ENCODE peak calls at places on chromosomes 12 and 14, in eight cellular contexts. One of them, this sample, is unnamed.

GRCh38 chr12:111589601-111590000 is 9.5 kb downstream of the ATXN2 start:
- DNase-seq in activated naive CD8-positive, alpha-beta T cell treated with anti-CD3 and anti-CD28 coated beads for 36 hours: no peak
- DNase-seq in effector CD8-positive, alpha-beta T cell: no peak
- DNase-seq in mesothelial cell of epicardium: no peak
- DNase-seq in NCI-H345: no peak
- DNase-seq in posterior cingulate gyrus: no peak
- DNase-seq in stimulated activated CD8-positive, alpha-beta memory T cell treated with anti-CD3 and anti-CD28 coated beads, Interleukin-15, amount 100 ng/mL, for 24 hours: no peak
- DNase-seq in SK-N-SH: no peak
- DNase-seq in this sample: no peak

GRCh38 chr12:8827551-8828347 is 5.3 kb downstream of the A2ML1 start:
- DNase-seq in activated naive CD8-positive, alpha-beta T cell treated with anti-CD3 and anti-CD28 coated beads for 36 hours: no peak
- DNase-seq in effector CD8-positive, alpha-beta T cell: no peak
- DNase-seq in mesothelial cell of epicardium: no peak
- DNase-seq in NCI-H345: no peak
- DNase-seq in posterior cingulate gyrus: no peak
- DNase-seq in stimulated activated CD8-positive, alpha-beta memory T cell treated with anti-CD3 and anti-CD28 coated beads, Interleukin-15, amount 100 ng/mL, for 24 hours: no peak
- DNase-seq in SK-N-SH: no peak
- DNase-seq in this sample: no peak

GRCh38 chr12:6104027-6104426 is 20.4 kb downstream of the VWF start:
- DNase-seq in activated naive CD8-positive, alpha-beta T cell treated with anti-CD3 and anti-CD28 coated beads for 36 hours: no peak
- DNase-seq in effector CD8-positive, alpha-beta T cell: no peak
- DNase-seq in mesothelial cell of epicardium: no peak
- DNase-seq in NCI-H345: no peak
- DNase-seq in posterior cingulate gyrus: no peak
- DNase-seq in stimulated activated CD8-positive, alpha-beta memory T cell treated with anti-CD3 and anti-CD28 coated beads, Interleukin-15, amount 100 ng/mL, for 24 hours: no peak
- DNase-seq in SK-N-SH: no peak
- DNase-seq in this sample: no peak

GRCh38 chr14:95998656-95999055 is 40.5 kb upstream of the C14orf132 start:
- DNase-seq in activated naive CD8-positive, alpha-beta T cell treated with anti-CD3 and anti-CD28 coated beads for 36 hours: no peak
- DNase-seq in effector CD8-positive, alpha-beta T cell: no peak
- DNase-seq in mesothelial cell of epicardium: no peak
- DNase-seq in NCI-H345: peak
- DNase-seq in posterior cingulate gyrus: no peak
- DNase-seq in stimulated activated CD8-positive, alpha-beta memory T cell treated with anti-CD3 and anti-CD28 coated beads, Interleukin-15, amount 100 ng/mL, for 24 hours: no peak
- DNase-seq in SK-N-SH: peak
- DNase-seq in this sample: no peak

GRCh38 chr14:51652168-51653095 is 722 bp downstream of the FRMD6 start:
- DNase-seq in activated naive CD8-positive, alpha-beta T cell treated with anti-CD3 and anti-CD28 coated beads for 36 hours: peak
- DNase-seq in effector CD8-positive, alpha-beta T cell: peak
- DNase-seq in mesothelial cell of epicardium: peak
- DNase-seq in NCI-H345: peak
- DNase-seq in posterior cingulate gyrus: peak
- DNase-seq in stimulated activated CD8-positive, alpha-beta memory T cell treated with anti-CD3 and anti-CD28 coated beads, Interleukin-15, amount 100 ng/mL, for 24 hours: peak
- DNase-seq in SK-N-SH: peak
- DNase-seq in this sample: no peak

GRCh38 chr12:75341873-75342272 is 7.4 kb downstream of the GLIPR1L1 start:
- DNase-seq in activated naive CD8-positive, alpha-beta T cell treated with anti-CD3 and anti-CD28 coated beads for 36 hours: no peak
- DNase-seq in effector CD8-positive, alpha-beta T cell: no peak
- DNase-seq in mesothelial cell of epicardium: no peak
- DNase-seq in NCI-H345: no peak
- DNase-seq in posterior cingulate gyrus: no peak
- DNase-seq in stimulated activated CD8-positive, alpha-beta memory T cell treated with anti-CD3 and anti-CD28 coated beads, Interleukin-15, amount 100 ng/mL, for 24 hours: no peak
- DNase-seq in SK-N-SH: no peak
- DNase-seq in this sample: no peak

GRCh38 chr14:68146812-68147211 is 327.2 kb downstream of the RAD51B start:
- DNase-seq in activated naive CD8-positive, alpha-beta T cell treated with anti-CD3 and anti-CD28 coated beads for 36 hours: no peak
- DNase-seq in effector CD8-positive, alpha-beta T cell: no peak
- DNase-seq in mesothelial cell of epicardium: no peak
- DNase-seq in NCI-H345: no peak
- DNase-seq in posterior cingulate gyrus: no peak
- DNase-seq in stimulated activated CD8-positive, alpha-beta memory T cell treated with anti-CD3 and anti-CD28 coated beads, Interleukin-15, amount 100 ng/mL, for 24 hours: no peak
- DNase-seq in SK-N-SH: no peak
- DNase-seq in this sample: no peak

GRCh38 chr14:77641534-77642341 is 25.3 kb upstream of the SPTLC2 start:
- DNase-seq in activated naive CD8-positive, alpha-beta T cell treated with anti-CD3 and anti-CD28 coated beads for 36 hours: peak
- DNase-seq in effector CD8-positive, alpha-beta T cell: peak
- DNase-seq in mesothelial cell of epicardium: no peak
- DNase-seq in NCI-H345: no peak
- DNase-seq in posterior cingulate gyrus: peak
- DNase-seq in stimulated activated CD8-positive, alpha-beta memory T cell treated with anti-CD3 and anti-CD28 coated beads, Interleukin-15, amount 100 ng/mL, for 24 hours: peak
- DNase-seq in SK-N-SH: no peak
- DNase-seq in this sample: no peak

GRCh38 chr12:34387711-34388635 is 365.7 kb downstream of the ALG10 start:
- DNase-seq in activated naive CD8-positive, alpha-beta T cell treated with anti-CD3 and anti-CD28 coated beads for 36 hours: no peak
- DNase-seq in effector CD8-positive, alpha-beta T cell: no peak
- DNase-seq in mesothelial cell of epicardium: no peak
- DNase-seq in NCI-H345: no peak
- DNase-seq in posterior cingulate gyrus: peak
- DNase-seq in stimulated activated CD8-positive, alpha-beta memory T cell treated with anti-CD3 and anti-CD28 coated beads, Interleukin-15, amount 100 ng/mL, for 24 hours: no peak
- DNase-seq in SK-N-SH: no peak
- DNase-seq in this sample: no peak

GRCh38 chr12:117129391-117129790 is 30.2 kb upstream of the TESC start:
- DNase-seq in activated naive CD8-positive, alpha-beta T cell treated with anti-CD3 and anti-CD28 coated beads for 36 hours: no peak
- DNase-seq in effector CD8-positive, alpha-beta T cell: no peak
- DNase-seq in mesothelial cell of epicardium: no peak
- DNase-seq in NCI-H345: no peak
- DNase-seq in posterior cingulate gyrus: no peak
- DNase-seq in stimulated activated CD8-positive, alpha-beta memory T cell treated with anti-CD3 and anti-CD28 coated beads, Interleukin-15, amount 100 ng/mL, for 24 hours: no peak
- DNase-seq in SK-N-SH: no peak
- DNase-seq in this sample: no peak

GRCh38 chr14:88189040-88189839 is 133.8 kb downstream of the KCNK10 start:
- DNase-seq in activated naive CD8-positive, alpha-beta T cell treated with anti-CD3 and anti-CD28 coated beads for 36 hours: peak
- DNase-seq in effector CD8-positive, alpha-beta T cell: no peak
- DNase-seq in mesothelial cell of epicardium: no peak
- DNase-seq in NCI-H345: peak
- DNase-seq in posterior cingulate gyrus: no peak
- DNase-seq in stimulated activated CD8-positive, alpha-beta memory T cell treated with anti-CD3 and anti-CD28 coated beads, Interleukin-15, amount 100 ng/mL, for 24 hours: no peak
- DNase-seq in SK-N-SH: peak
- DNase-seq in this sample: peak

GRCh38 chr12:24909667-24910066 is 39.2 kb downstream of the BCAT1 start:
- DNase-seq in activated naive CD8-positive, alpha-beta T cell treated with anti-CD3 and anti-CD28 coated beads for 36 hours: no peak
- DNase-seq in effector CD8-positive, alpha-beta T cell: no peak
- DNase-seq in mesothelial cell of epicardium: no peak
- DNase-seq in NCI-H345: no peak
- DNase-seq in posterior cingulate gyrus: no peak
- DNase-seq in stimulated activated CD8-positive, alpha-beta memory T cell treated with anti-CD3 and anti-CD28 coated beads, Interleukin-15, amount 100 ng/mL, for 24 hours: no peak
- DNase-seq in SK-N-SH: no peak
- DNase-seq in this sample: no peak